ENCODE peak calls at places on chromosomes 16 and 17, in seven cellular contexts. One of them, this sample, is unnamed.

GRCh38 chr17:77455878-77456234 is 315.1 kb downstream of the SEC14L1 start:
- DNase-seq in IMR-90: no peak
- DNase-seq in HCT116: no peak
- DNase-seq in H1: no peak
- DNase-seq in DND-41: no peak
- DNase-seq in neural progenitor cell: no peak
- DNase-seq in HepG2: no peak
- DNase-seq in this sample: no peak

GRCh38 chr16:30760160-30760559 is 1.7 kb downstream of the CFAP119 start:
- DNase-seq in IMR-90: no peak
- DNase-seq in HCT116: no peak
- DNase-seq in H1: no peak
- DNase-seq in DND-41: no peak
- DNase-seq in neural progenitor cell: no peak
- DNase-seq in HepG2: no peak
- DNase-seq in this sample: no peak

GRCh38 chr17:9363440-9364350 is 211.9 kb downstream of the STX8 start:
- DNase-seq in IMR-90: peak; percentile 72
- DNase-seq in HCT116: peak; percentile 7
- DNase-seq in H1: no peak
- DNase-seq in DND-41: no peak
- DNase-seq in neural progenitor cell: no peak
- DNase-seq in HepG2: no peak
- DNase-seq in this sample: peak; percentile 84

GRCh38 chr16:27400751-27401620 is 988 bp upstream of the IL21R start:
- DNase-seq in IMR-90: peak; percentile 40
- DNase-seq in HCT116: no peak
- DNase-seq in H1: no peak
- DNase-seq in DND-41: no peak
- DNase-seq in neural progenitor cell: no peak
- DNase-seq in HepG2: no peak
- DNase-seq in this sample: peak; percentile 75

GRCh38 chr17:9162275-9162985 is 141.1 kb downstream of the NTN1 start:
- DNase-seq in IMR-90: no peak
- DNase-seq in HCT116: no peak
- DNase-seq in H1: peak; percentile 51
- DNase-seq in DND-41: peak; percentile 11
- DNase-seq in neural progenitor cell: peak; percentile 50
- DNase-seq in HepG2: no peak
- DNase-seq in this sample: no peak

GRCh38 chr16:23502466-23502865 is 7.8 kb downstream of the GGA2 start:
- DNase-seq in IMR-90: no peak
- DNase-seq in HCT116: no peak
- DNase-seq in H1: no peak
- DNase-seq in DND-41: no peak
- DNase-seq in neural progenitor cell: no peak
- DNase-seq in HepG2: no peak
- DNase-seq in this sample: no peak

GRCh38 chr16:66204761-66205160 is 161.7 kb upstream of the CDH5 start:
- DNase-seq in IMR-90: no peak
- DNase-seq in HCT116: no peak
- DNase-seq in H1: no peak
- DNase-seq in DND-41: no peak
- DNase-seq in neural progenitor cell: no peak
- DNase-seq in HepG2: no peak
- DNase-seq in this sample: peak; percentile 37

GRCh38 chr17:27990979-27991378 is 51.5 kb upstream of the NLK start:
- DNase-seq in IMR-90: no peak
- DNase-seq in HCT116: no peak
- DNase-seq in H1: no peak
- DNase-seq in DND-41: no peak
- DNase-seq in neural progenitor cell: no peak
- DNase-seq in HepG2: no peak
- DNase-seq in this sample: no peak

GRCh38 chr16:72990003-72990521 is 57.9 kb downstream of the ZFHX3 start:
- DNase-seq in IMR-90: peak; percentile 68
- DNase-seq in HCT116: peak; percentile 31
- DNase-seq in H1: no peak
- DNase-seq in DND-41: no peak
- DNase-seq in neural progenitor cell: peak; percentile 45
- DNase-seq in HepG2: no peak
- DNase-seq in this sample: peak; percentile 88

GRCh38 chr17:49216953-49217650 is 6.6 kb downstream of the ABI3 start:
- DNase-seq in IMR-90: no peak
- DNase-seq in HCT116: no peak
- DNase-seq in H1: no peak
- DNase-seq in DND-41: no peak
- DNase-seq in neural progenitor cell: no peak
- DNase-seq in HepG2: no peak
- DNase-seq in this sample: no peak

GRCh38 chr17:49216482-49216881 is 6.0 kb downstream of the ABI3 start:
- DNase-seq in IMR-90: no peak
- DNase-seq in HCT116: no peak
- DNase-seq in H1: no peak
- DNase-seq in DND-41: no peak
- DNase-seq in neural progenitor cell: no peak
- DNase-seq in HepG2: no peak
- DNase-seq in this sample: no peak

GRCh38 chr17:49219987-49220386 is 9.5 kb downstream of the ABI3 start:
- DNase-seq in IMR-90: no peak
- DNase-seq in HCT116: no peak
- DNase-seq in H1: no peak
- DNase-seq in DND-41: no peak
- DNase-seq in neural progenitor cell: no peak
- DNase-seq in HepG2: no peak
- DNase-seq in this sample: no peak

GRCh38 chr17:49217651-49218413 is 7.3 kb downstream of the ABI3 start:
- DNase-seq in IMR-90: no peak
- DNase-seq in HCT116: no peak
- DNase-seq in H1: no peak
- DNase-seq in DND-41: peak; percentile 87
- DNase-seq in neural progenitor cell: no peak
- DNase-seq in HepG2: no peak
- DNase-seq in this sample: no peak

DNA sequence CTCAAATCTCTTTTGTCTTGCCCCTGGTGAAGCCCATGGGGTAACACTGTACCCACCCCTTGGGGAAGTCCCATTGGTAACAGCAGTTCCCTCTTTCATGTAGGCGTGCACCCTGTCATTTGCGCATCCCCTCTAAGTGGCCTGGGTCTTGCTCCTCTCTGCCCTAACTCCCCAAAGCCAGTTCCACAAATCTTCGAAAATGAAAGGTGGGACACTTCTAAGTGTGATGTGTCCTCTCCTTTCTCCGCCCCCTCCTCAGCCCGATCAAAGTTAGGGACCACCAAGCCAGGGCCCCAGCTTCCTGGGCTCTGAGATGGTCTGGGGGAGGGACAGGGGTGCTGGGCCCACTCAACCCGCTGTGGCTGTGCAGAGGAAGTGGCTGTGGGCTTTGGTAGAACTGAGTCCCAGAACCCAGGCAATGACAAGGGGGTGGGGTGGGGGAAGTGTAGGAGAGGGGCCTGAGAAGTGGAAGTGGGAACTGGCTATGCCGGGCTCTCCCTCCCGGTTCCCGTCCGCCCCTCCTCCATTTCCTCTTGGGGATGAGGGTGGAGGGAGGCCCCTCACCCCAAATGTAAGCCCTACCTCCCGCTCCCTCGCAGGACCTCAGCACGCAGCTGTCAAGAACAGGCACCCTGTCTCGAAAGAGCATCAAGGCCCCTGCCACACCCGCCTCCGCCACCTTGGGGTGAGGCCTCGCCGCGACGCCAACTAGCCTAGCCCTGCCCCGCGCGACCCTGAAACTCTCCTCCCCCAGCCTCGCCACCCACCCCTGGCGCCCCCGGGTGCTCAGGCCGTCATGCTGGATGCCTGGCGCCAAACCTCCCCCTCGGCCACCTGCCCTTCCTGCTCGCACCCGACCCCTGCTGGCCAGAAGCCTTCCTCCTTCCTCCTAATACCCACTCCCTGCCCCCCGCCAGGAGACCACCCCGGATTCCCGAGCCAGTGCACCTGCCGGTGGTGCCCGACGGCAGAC is 8.7 kb downstream of the ABI3 start:
- DNase-seq in IMR-90: no peak
- DNase-seq in HCT116: no peak
- DNase-seq in H1: no peak
- DNase-seq in DND-41: peak; percentile 69
- DNase-seq in neural progenitor cell: no peak
- DNase-seq in HepG2: no peak
- DNase-seq in this sample: no peak
- TF ChIP-seq CTCF in IMR-90: no peak
- TF ChIP-seq CTCF in HCT116: peak; percentile 34
- TF ChIP-seq CTCF in H1: peak; percentile 36
- TF ChIP-seq CTCF in DND-41: no peak
- TF ChIP-seq CTCF in neural progenitor cell: peak; percentile 30
- TF ChIP-seq CTCF in HepG2: peak; percentile 65
- TF ChIP-seq CTCF in this sample: no peak

GRCh38 chr16:85007815-85008214 is 3.5 kb downstream of the ZDHHC7 start:
- DNase-seq in IMR-90: no peak
- DNase-seq in HCT116: no peak
- DNase-seq in H1: no peak
- DNase-seq in DND-41: no peak
- DNase-seq in neural progenitor cell: no peak
- DNase-seq in HepG2: no peak
- DNase-seq in this sample: no peak

GRCh38 chr16:85008267-85008666 is 3.1 kb downstream of the ZDHHC7 start:
- DNase-seq in IMR-90: no peak
- DNase-seq in HCT116: no peak
- DNase-seq in H1: no peak
- DNase-seq in DND-41: no peak
- DNase-seq in neural progenitor cell: no peak
- DNase-seq in HepG2: no peak
- DNase-seq in this sample: no peak

GRCh38 chr16:85005278-85006069 is 5.9 kb downstream of the ZDHHC7 start:
- DNase-seq in IMR-90: peak; percentile 39
- DNase-seq in HCT116: no peak
- DNase-seq in H1: no peak
- DNase-seq in DND-41: no peak
- DNase-seq in neural progenitor cell: no peak
- DNase-seq in HepG2: no peak
- DNase-seq in this sample: no peak

GRCh38 chr16:85004587-85005205 is 6.6 kb downstream of the ZDHHC7 start:
- DNase-seq in IMR-90: peak; percentile 95
- DNase-seq in HCT116: no peak
- DNase-seq in H1: no peak
- DNase-seq in DND-41: no peak
- DNase-seq in neural progenitor cell: no peak
- DNase-seq in HepG2: no peak
- DNase-seq in this sample: peak; percentile 90

GRCh38 chr16:85006639-85007038 is 4.7 kb downstream of the ZDHHC7 start:
- DNase-seq in IMR-90: peak; percentile 32
- DNase-seq in HCT116: no peak
- DNase-seq in H1: no peak
- DNase-seq in DND-41: no peak
- DNase-seq in neural progenitor cell: no peak
- DNase-seq in HepG2: no peak
- DNase-seq in this sample: peak; percentile 44
- H3K4me1 ChIP-seq in IMR-90: peaks cover 38% of the 10 kb centered on the region
- H3K4me1 ChIP-seq in HCT116: peaks cover 50% of the 10 kb centered on the region
- H3K4me1 ChIP-seq in H1: peaks cover 17% of the 10 kb centered on the region
- H3K4me1 ChIP-seq in DND-41: peaks cover 22% of the 10 kb centered on the region
- H3K4me1 ChIP-seq in neural progenitor cell: peaks cover 22% of the 10 kb centered on the region
- H3K4me1 ChIP-seq in HepG2: peaks cover 84% of the 10 kb centered on the region
- H3K4me1 ChIP-seq in this sample: peaks cover 37% of the 10 kb centered on the region

GRCh38 chr16:1560153-1560552 is 26.7 kb downstream of the TMEM204 start:
- DNase-seq in IMR-90: no peak
- DNase-seq in HCT116: no peak
- DNase-seq in H1: no peak
- DNase-seq in DND-41: no peak
- DNase-seq in neural progenitor cell: no peak
- DNase-seq in HepG2: no peak
- DNase-seq in this sample: no peak

GRCh38 chr16:1557074-1557473 is 23.6 kb downstream of the TMEM204 start:
- DNase-seq in IMR-90: no peak
- DNase-seq in HCT116: no peak
- DNase-seq in H1: no peak
- DNase-seq in DND-41: no peak
- DNase-seq in neural progenitor cell: no peak
- DNase-seq in HepG2: no peak
- DNase-seq in this sample: no peak

GRCh38 chr16:1559446-1559975 is 26.0 kb downstream of the TMEM204 start:
- DNase-seq in IMR-90: no peak
- DNase-seq in HCT116: no peak
- DNase-seq in H1: no peak
- DNase-seq in DND-41: peak; percentile 8
- DNase-seq in neural progenitor cell: no peak
- DNase-seq in HepG2: no peak
- DNase-seq in this sample: no peak

GRCh38 chr16:1556254-1556653 is 22.8 kb downstream of the TMEM204 start:
- DNase-seq in IMR-90: no peak
- DNase-seq in HCT116: no peak
- DNase-seq in H1: no peak
- DNase-seq in DND-41: no peak
- DNase-seq in neural progenitor cell: no peak
- DNase-seq in HepG2: no peak
- DNase-seq in this sample: no peak

DNA sequence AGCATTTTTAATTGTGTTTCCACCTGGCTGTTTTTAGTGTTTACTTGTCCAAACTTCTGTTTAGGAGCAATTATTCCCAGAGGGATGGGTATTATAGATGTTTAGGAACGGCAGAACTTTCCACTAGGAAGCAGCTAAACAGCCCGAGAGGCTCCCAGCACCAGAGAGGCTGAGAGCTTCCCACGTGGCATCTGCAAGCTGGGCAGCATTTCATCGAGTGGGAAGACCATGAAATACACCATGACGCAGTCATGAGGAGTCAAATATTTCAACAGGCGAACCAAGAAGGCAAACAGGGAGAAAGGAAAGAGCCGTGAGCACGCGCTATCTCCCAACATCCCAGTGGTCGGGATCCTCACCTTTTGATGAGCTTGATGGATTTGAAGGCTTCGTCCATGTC is 24.1 kb downstream of the TMEM204 start:
- DNase-seq in IMR-90: no peak
- DNase-seq in HCT116: no peak
- DNase-seq in H1: no peak
- DNase-seq in DND-41: no peak
- DNase-seq in neural progenitor cell: no peak
- DNase-seq in HepG2: no peak
- DNase-seq in this sample: no peak
- H2AFZ ChIP-seq in IMR-90: no peak overlapping the region
- H2AFZ ChIP-seq in HCT116: no peak overlapping the region
- H2AFZ ChIP-seq in H1: no peak overlapping the region
- H2AFZ ChIP-seq in DND-41: no peak overlapping the region
- H2AFZ ChIP-seq in neural progenitor cell: no peak overlapping the region
- H2AFZ ChIP-seq in HepG2: no peak overlapping the region
- H2AFZ ChIP-seq in this sample: no peak overlapping the region

GRCh38 chr16:57801856-57802634 is at the start of gene KIFC3:
- DNase-seq in IMR-90: peak; percentile 72
- DNase-seq in HCT116: no peak
- DNase-seq in H1: no peak
- DNase-seq in DND-41: peak; percentile 32
- DNase-seq in neural progenitor cell: peak; percentile 79
- DNase-seq in HepG2: peak; percentile 79
- DNase-seq in this sample: peak; percentile 59
- TF ChIP-seq CTCF in IMR-90: peak; percentile 41
- TF ChIP-seq CTCF in HCT116: no peak
- TF ChIP-seq CTCF in H1: peak; percentile 10
- TF ChIP-seq CTCF in DND-41: no peak
- TF ChIP-seq CTCF in neural progenitor cell: no peak
- TF ChIP-seq CTCF in HepG2: peak; percentile 50
- TF ChIP-seq CTCF in this sample: no peak

This sample was measured in fibroblast of lung.